ENCODE peak calls at places on chromosomes 5 and 9, in eight cellular contexts. One of them, this sample, is unnamed.

GRCh38 chr5:73233461-73234151 is 60.6 kb downstream of the TMEM174 start:
- DNase-seq in heart right ventricle: no peak
- DNase-seq in right lobe of liver: no peak
- DNase-seq in breast epithelium: no peak
- DNase-seq in IMR-90: no peak
- DNase-seq in brain microvascular endothelial cell: no peak
- DNase-seq in gastrocnemius medialis: no peak
- DNase-seq in dorsolateral prefrontal cortex: no peak
- DNase-seq in this sample: no peak

GRCh38 chr5:108634251-108634950 is 113.3 kb upstream of the FER start:
- DNase-seq in heart right ventricle: no peak
- DNase-seq in right lobe of liver: no peak
- DNase-seq in breast epithelium: no peak
- DNase-seq in IMR-90: peak
- DNase-seq in brain microvascular endothelial cell: no peak
- DNase-seq in gastrocnemius medialis: no peak
- DNase-seq in dorsolateral prefrontal cortex: no peak
- DNase-seq in this sample: no peak

GRCh38 chr5:673837-674629 is 19.1 kb downstream of the TPPP start:
- DNase-seq in heart right ventricle: peak
- DNase-seq in right lobe of liver: peak
- DNase-seq in breast epithelium: peak
- DNase-seq in IMR-90: no peak
- DNase-seq in brain microvascular endothelial cell: no peak
- DNase-seq in gastrocnemius medialis: peak
- DNase-seq in dorsolateral prefrontal cortex: peak
- DNase-seq in this sample: peak

GRCh38 chr5:107739661-107740060 is 68.9 kb upstream of the EFNA5 start:
- DNase-seq in heart right ventricle: no peak
- DNase-seq in right lobe of liver: no peak
- DNase-seq in breast epithelium: no peak
- DNase-seq in IMR-90: no peak
- DNase-seq in brain microvascular endothelial cell: peak
- DNase-seq in gastrocnemius medialis: no peak
- DNase-seq in dorsolateral prefrontal cortex: no peak
- DNase-seq in this sample: no peak

GRCh38 chr9:87708989-87709706 is 16.8 kb upstream of the CTSL start:
- DNase-seq in heart right ventricle: no peak
- DNase-seq in right lobe of liver: no peak
- DNase-seq in breast epithelium: no peak
- DNase-seq in IMR-90: no peak
- DNase-seq in brain microvascular endothelial cell: no peak
- DNase-seq in gastrocnemius medialis: no peak
- DNase-seq in dorsolateral prefrontal cortex: no peak
- DNase-seq in this sample: no peak

GRCh38 chr5:145906401-145906800 is 30.0 kb upstream of the SH3RF2 start:
- DNase-seq in heart right ventricle: no peak
- DNase-seq in right lobe of liver: no peak
- DNase-seq in breast epithelium: no peak
- DNase-seq in IMR-90: no peak
- DNase-seq in brain microvascular endothelial cell: no peak
- DNase-seq in gastrocnemius medialis: no peak
- DNase-seq in dorsolateral prefrontal cortex: no peak
- DNase-seq in this sample: no peak

GRCh38 chr5:140588311-140589070 is 23.9 kb downstream of the SLC35A4 start:
- DNase-seq in heart right ventricle: no peak
- DNase-seq in right lobe of liver: no peak
- DNase-seq in breast epithelium: no peak
- DNase-seq in IMR-90: peak
- DNase-seq in brain microvascular endothelial cell: no peak
- DNase-seq in gastrocnemius medialis: no peak
- DNase-seq in dorsolateral prefrontal cortex: no peak
- DNase-seq in this sample: no peak

GRCh38 chr9:135474915-135475314 is 4.7 kb upstream of the PPP1R26 start:
- DNase-seq in heart right ventricle: no peak
- DNase-seq in right lobe of liver: no peak
- DNase-seq in breast epithelium: no peak
- DNase-seq in IMR-90: no peak
- DNase-seq in brain microvascular endothelial cell: no peak
- DNase-seq in gastrocnemius medialis: no peak
- DNase-seq in dorsolateral prefrontal cortex: peak
- DNase-seq in this sample: no peak

GRCh38 chr5:134111741-134112647 is 2.5 kb upstream of the TCF7 start:
- DNase-seq in heart right ventricle: no peak
- DNase-seq in right lobe of liver: no peak
- DNase-seq in breast epithelium: no peak
- DNase-seq in IMR-90: peak
- DNase-seq in brain microvascular endothelial cell: peak
- DNase-seq in gastrocnemius medialis: no peak
- DNase-seq in dorsolateral prefrontal cortex: no peak
- DNase-seq in this sample: no peak

GRCh38 chr9:130264414-130265350 is 878 bp upstream of the HMCN2 start:
- DNase-seq in heart right ventricle: no peak
- DNase-seq in right lobe of liver: no peak
- DNase-seq in breast epithelium: peak
- DNase-seq in IMR-90: no peak
- DNase-seq in brain microvascular endothelial cell: no peak
- DNase-seq in gastrocnemius medialis: no peak
- DNase-seq in dorsolateral prefrontal cortex: no peak
- DNase-seq in this sample: peak

GRCh38 chr9:26356491-26356890 is 536.1 kb downstream of the CAAP1 start:
- DNase-seq in heart right ventricle: no peak
- DNase-seq in right lobe of liver: no peak
- DNase-seq in breast epithelium: no peak
- DNase-seq in IMR-90: no peak
- DNase-seq in brain microvascular endothelial cell: no peak
- DNase-seq in gastrocnemius medialis: no peak
- DNase-seq in dorsolateral prefrontal cortex: no peak
- DNase-seq in this sample: no peak

GRCh38 chr5:148998174-148998797 is 64.6 kb downstream of the SH3TC2 start:
- DNase-seq in heart right ventricle: peak
- DNase-seq in right lobe of liver: no peak
- DNase-seq in breast epithelium: no peak
- DNase-seq in IMR-90: peak
- DNase-seq in brain microvascular endothelial cell: peak
- DNase-seq in gastrocnemius medialis: no peak
- DNase-seq in dorsolateral prefrontal cortex: no peak
- DNase-seq in this sample: no peak

GRCh38 chr5:65811004-65811403 is 89.0 kb downstream of the NLN start:
- DNase-seq in heart right ventricle: no peak
- DNase-seq in right lobe of liver: no peak
- DNase-seq in breast epithelium: no peak
- DNase-seq in IMR-90: peak
- DNase-seq in brain microvascular endothelial cell: peak
- DNase-seq in gastrocnemius medialis: no peak
- DNase-seq in dorsolateral prefrontal cortex: no peak
- DNase-seq in this sample: no peak

GRCh38 chr9:16442622-16443021 is 427.8 kb downstream of the BNC2 start:
- DNase-seq in heart right ventricle: no peak
- DNase-seq in right lobe of liver: no peak
- DNase-seq in breast epithelium: no peak
- DNase-seq in IMR-90: peak
- DNase-seq in brain microvascular endothelial cell: peak
- DNase-seq in gastrocnemius medialis: peak
- DNase-seq in dorsolateral prefrontal cortex: no peak
- DNase-seq in this sample: no peak

GRCh38 chr5:112419596-112420110 is 576 bp upstream of the EPB41L4A start:
- DNase-seq in heart right ventricle: peak
- DNase-seq in right lobe of liver: peak
- DNase-seq in breast epithelium: peak
- DNase-seq in IMR-90: no peak
- DNase-seq in brain microvascular endothelial cell: no peak
- DNase-seq in gastrocnemius medialis: peak
- DNase-seq in dorsolateral prefrontal cortex: no peak
- DNase-seq in this sample: peak

GRCh38 chr5:107469485-107469884 is 201.3 kb downstream of the EFNA5 start:
- DNase-seq in heart right ventricle: no peak
- DNase-seq in right lobe of liver: no peak
- DNase-seq in breast epithelium: no peak
- DNase-seq in IMR-90: peak
- DNase-seq in brain microvascular endothelial cell: peak
- DNase-seq in gastrocnemius medialis: no peak
- DNase-seq in dorsolateral prefrontal cortex: no peak
- DNase-seq in this sample: no peak

GRCh38 chr9:110986529-110986928 is 51.7 kb downstream of the LPAR1 start:
- DNase-seq in heart right ventricle: no peak
- DNase-seq in right lobe of liver: no peak
- DNase-seq in breast epithelium: no peak
- DNase-seq in IMR-90: peak
- DNase-seq in brain microvascular endothelial cell: no peak
- DNase-seq in gastrocnemius medialis: no peak
- DNase-seq in dorsolateral prefrontal cortex: no peak
- DNase-seq in this sample: no peak

GRCh38 chr5:15320896-15321295 is 179.1 kb upstream of the FBXL7 start:
- DNase-seq in heart right ventricle: no peak
- DNase-seq in right lobe of liver: no peak
- DNase-seq in breast epithelium: no peak
- DNase-seq in IMR-90: no peak
- DNase-seq in brain microvascular endothelial cell: no peak
- DNase-seq in gastrocnemius medialis: no peak
- DNase-seq in dorsolateral prefrontal cortex: peak
- DNase-seq in this sample: no peak

GRCh38 chr9:114769664-114770063 is 36.2 kb downstream of the TNFSF15 start:
- DNase-seq in heart right ventricle: no peak
- DNase-seq in right lobe of liver: no peak
- DNase-seq in breast epithelium: no peak
- DNase-seq in IMR-90: peak
- DNase-seq in brain microvascular endothelial cell: no peak
- DNase-seq in gastrocnemius medialis: no peak
- DNase-seq in dorsolateral prefrontal cortex: no peak
- DNase-seq in this sample: no peak

GRCh38 chr9:121133104-121133816 is 58.5 kb downstream of the CNTRL start:
- DNase-seq in heart right ventricle: no peak
- DNase-seq in right lobe of liver: no peak
- DNase-seq in breast epithelium: no peak
- DNase-seq in IMR-90: no peak
- DNase-seq in brain microvascular endothelial cell: no peak
- DNase-seq in gastrocnemius medialis: peak
- DNase-seq in dorsolateral prefrontal cortex: no peak
- DNase-seq in this sample: peak
- H3K4me3 ChIP-seq in heart right ventricle: no peak
- H3K4me3 ChIP-seq in right lobe of liver: no peak
- H3K4me3 ChIP-seq in breast epithelium: no peak
- H3K4me3 ChIP-seq in IMR-90: no peak
- H3K4me3 ChIP-seq in brain microvascular endothelial cell: no peak
- H3K4me3 ChIP-seq in gastrocnemius medialis: no peak
- H3K4me3 ChIP-seq in dorsolateral prefrontal cortex: no peak
- H3K4me3 ChIP-seq in this sample: no peak

GRCh38 chr9:19517202-19517942 is 108.6 kb downstream of the ACER2 start:
- DNase-seq in heart right ventricle: no peak
- DNase-seq in right lobe of liver: no peak
- DNase-seq in breast epithelium: no peak
- DNase-seq in IMR-90: no peak
- DNase-seq in brain microvascular endothelial cell: no peak
- DNase-seq in gastrocnemius medialis: no peak
- DNase-seq in dorsolateral prefrontal cortex: no peak
- DNase-seq in this sample: no peak
- TF ChIP-seq CTCF in heart right ventricle: no peak
- TF ChIP-seq CTCF in right lobe of liver: no peak
- TF ChIP-seq CTCF in breast epithelium: no peak
- TF ChIP-seq CTCF in IMR-90: peak
- TF ChIP-seq CTCF in brain microvascular endothelial cell: peak
- TF ChIP-seq CTCF in gastrocnemius medialis: no peak
- TF ChIP-seq CTCF in dorsolateral prefrontal cortex: peak
- TF ChIP-seq CTCF in this sample: no peak

GRCh38 chr5:78187172-78187571 is 107.3 kb downstream of the AP3B1 start:
- DNase-seq in heart right ventricle: no peak
- DNase-seq in right lobe of liver: no peak
- DNase-seq in breast epithelium: no peak
- DNase-seq in IMR-90: no peak
- DNase-seq in brain microvascular endothelial cell: no peak
- DNase-seq in gastrocnemius medialis: no peak
- DNase-seq in dorsolateral prefrontal cortex: no peak
- DNase-seq in this sample: no peak

GRCh38 chr5:78190402-78190801 is 104.1 kb downstream of the AP3B1 start:
- DNase-seq in heart right ventricle: no peak
- DNase-seq in right lobe of liver: no peak
- DNase-seq in breast epithelium: no peak
- DNase-seq in IMR-90: no peak
- DNase-seq in brain microvascular endothelial cell: no peak
- DNase-seq in gastrocnemius medialis: no peak
- DNase-seq in dorsolateral prefrontal cortex: no peak
- DNase-seq in this sample: no peak
- H3K27ac ChIP-seq in heart right ventricle: no peak
- H3K27ac ChIP-seq in right lobe of liver: no peak
- H3K27ac ChIP-seq in breast epithelium: no peak
- H3K27ac ChIP-seq in IMR-90: no peak
- H3K27ac ChIP-seq in brain microvascular endothelial cell: no peak
- H3K27ac ChIP-seq in gastrocnemius medialis: no peak
- H3K27ac ChIP-seq in dorsolateral prefrontal cortex: no peak
- H3K27ac ChIP-seq in this sample: no peak

GRCh38 chr9:36401179-36401740 is 1.2 kb upstream of the RNF38 start:
- DNase-seq in heart right ventricle: no peak
- DNase-seq in right lobe of liver: no peak
- DNase-seq in breast epithelium: no peak
- DNase-seq in IMR-90: peak
- DNase-seq in brain microvascular endothelial cell: peak
- DNase-seq in gastrocnemius medialis: no peak
- DNase-seq in dorsolateral prefrontal cortex: no peak
- DNase-seq in this sample: no peak

GRCh38 chr9:36401897-36402480 is 1.9 kb upstream of the RNF38 start:
- DNase-seq in heart right ventricle: no peak
- DNase-seq in right lobe of liver: peak
- DNase-seq in breast epithelium: no peak
- DNase-seq in IMR-90: no peak
- DNase-seq in brain microvascular endothelial cell: no peak
- DNase-seq in gastrocnemius medialis: no peak
- DNase-seq in dorsolateral prefrontal cortex: no peak
- DNase-seq in this sample: no peak

GRCh38 chr9:36402536-36402935 is 2.5 kb upstream of the RNF38 start:
- DNase-seq in heart right ventricle: no peak
- DNase-seq in right lobe of liver: no peak
- DNase-seq in breast epithelium: no peak
- DNase-seq in IMR-90: no peak
- DNase-seq in brain microvascular endothelial cell: no peak
- DNase-seq in gastrocnemius medialis: no peak
- DNase-seq in dorsolateral prefrontal cortex: no peak
- DNase-seq in this sample: no peak

DNA sequence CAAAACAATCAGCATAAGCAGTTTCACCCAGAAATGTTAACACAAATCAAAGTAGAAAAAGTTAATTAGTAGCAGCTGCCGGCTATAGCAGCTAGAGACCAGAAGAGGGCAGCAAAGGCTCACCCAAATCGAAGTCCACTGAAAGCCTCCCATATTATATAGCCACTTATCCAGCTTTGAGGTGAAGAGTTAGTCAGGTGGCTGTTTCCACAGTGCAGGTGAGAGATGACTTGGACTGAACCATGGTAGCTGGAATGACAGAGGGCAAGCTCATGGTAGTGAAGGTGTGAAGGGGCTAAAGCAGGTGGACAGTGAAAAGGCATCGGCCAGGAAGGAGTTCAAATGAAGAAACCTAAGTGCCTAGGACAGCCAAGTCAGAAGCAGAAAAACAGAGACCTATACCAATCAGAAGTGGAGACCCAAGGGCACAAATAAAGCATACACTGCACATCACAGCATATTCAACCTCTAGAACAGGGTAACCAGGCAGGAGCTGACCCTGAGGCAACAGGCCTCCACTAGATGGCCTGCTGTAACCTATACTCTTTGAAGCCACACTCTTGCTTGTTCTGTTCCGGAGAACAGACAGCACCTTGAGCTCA is 7.2 kb upstream of the RNF38 start:
- DNase-seq in heart right ventricle: peak
- DNase-seq in right lobe of liver: peak
- DNase-seq in breast epithelium: no peak
- DNase-seq in IMR-90: peak
- DNase-seq in brain microvascular endothelial cell: peak
- DNase-seq in gastrocnemius medialis: peak
- DNase-seq in dorsolateral prefrontal cortex: peak
- DNase-seq in this sample: no peak
- H3K4me3 ChIP-seq in heart right ventricle: no peak
- H3K4me3 ChIP-seq in right lobe of liver: no peak
- H3K4me3 ChIP-seq in breast epithelium: no peak
- H3K4me3 ChIP-seq in IMR-90: no peak
- H3K4me3 ChIP-seq in brain microvascular endothelial cell: no peak
- H3K4me3 ChIP-seq in gastrocnemius medialis: no peak
- H3K4me3 ChIP-seq in dorsolateral prefrontal cortex: no peak
- H3K4me3 ChIP-seq in this sample: no peak

This sample was measured in pancreas.